ENCODE peak calls at places on chromosomes 2 and 18, in four cellular contexts. Y is neural progenitor cell, X is tibial artery, S is prostate gland. Z is an unnamed sample. For H3K27me3, the result is how much of the 10 kb centered on the place peaks cover.

GRCh38 chr18:80070825-80071224 is 36.6 kb downstream of the RBFA start:
- DNase-seq in S (no peak), X (no peak), Y (no peak), Z (no peak)

GRCh38 chr2:84942964-84943421 is 28.0 kb upstream of the KCMF1 start:
- DNase-seq in X (no peak), Y (no peak), S (no peak), Z (no peak)

GRCh38 chr2:1755436-1756191 is 11.3 kb upstream of the PXDN start:
- DNase-seq in Y (no peak), X (no peak), S (no peak), Z (no peak)

GRCh38 chr2:226580403-226580802 is 219.2 kb downstream of the IRS1 start:
- DNase-seq in X (no peak), Y (no peak), S (no peak), Z (no peak)

GRCh38 chr2:222791946-222792649 is 68.7 kb upstream of the ACSL3 start:
- DNase-seq in X (peak), S (peak), Y (no peak), Z (no peak)

GRCh38 chr2:74834806-74835755 is 1.2 kb downstream of the HK2 start:
- DNase-seq in X (peak), Y (peak), S (no peak), Z (peak)

GRCh38 chr2:117980783-117981676 is 32.8 kb downstream of the CCDC93 start:
- DNase-seq in Y (no peak), S (no peak), X (no peak), Z (no peak)

GRCh38 chr2:47198985-47199451 is 43.9 kb upstream of the STPG4 start:
- DNase-seq in Y (no peak), X (no peak), S (no peak), Z (no peak)

GRCh38 chr18:59613903-59614302 is 83.3 kb downstream of the CCBE1 start:
- DNase-seq in S (no peak), X (no peak), Y (no peak), Z (no peak)

GRCh38 chr2:172623249-172623965 is 67.5 kb downstream of the PDK1 start:
- DNase-seq in S (no peak), X (no peak), Y (no peak), Z (no peak)

GRCh38 chr18:21650301-21650700 is 38.2 kb downstream of the SNRPD1 start:
- DNase-seq in Y (no peak), X (no peak), S (no peak), Z (no peak)

DNA sequence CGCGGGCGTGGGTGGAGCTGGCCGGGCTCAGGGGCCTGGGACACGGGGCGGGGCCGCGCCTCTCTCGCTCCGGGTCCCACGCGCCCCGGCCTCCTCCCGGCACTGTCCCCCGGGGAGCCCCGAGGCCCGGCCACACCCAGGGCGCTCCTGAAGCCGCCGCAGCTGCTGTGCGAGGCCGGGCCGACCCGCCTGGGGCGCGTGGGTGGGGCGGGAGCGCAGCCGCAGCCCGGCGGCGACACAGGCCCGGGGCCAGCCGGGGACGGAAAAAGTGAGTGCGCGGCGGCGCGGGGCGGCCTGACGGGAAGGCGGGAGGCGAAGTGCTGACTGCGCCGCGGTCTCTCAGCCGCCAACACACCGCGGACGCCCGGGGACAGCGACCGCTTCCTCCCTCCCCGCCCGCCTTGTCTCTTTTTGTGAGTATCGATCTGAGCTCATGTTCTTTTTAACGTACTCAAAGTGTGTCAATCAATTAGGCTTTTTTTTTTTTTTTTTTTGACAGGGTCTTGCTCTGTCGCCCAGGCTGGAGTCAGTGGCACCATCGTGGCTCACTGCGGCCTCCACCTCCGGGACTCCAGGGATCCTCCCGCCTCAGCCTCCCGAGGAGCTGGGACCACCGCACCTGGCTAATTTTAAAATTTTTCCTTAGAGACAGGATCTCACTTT is 14.5 kb downstream of the PDCD1 start:
- DNase-seq in Y (peak), S (peak), X (peak), Z (peak)
- TF ChIP-seq CTCF in Y (no peak), S (no peak), X (no peak), Z (no peak)

DNA sequence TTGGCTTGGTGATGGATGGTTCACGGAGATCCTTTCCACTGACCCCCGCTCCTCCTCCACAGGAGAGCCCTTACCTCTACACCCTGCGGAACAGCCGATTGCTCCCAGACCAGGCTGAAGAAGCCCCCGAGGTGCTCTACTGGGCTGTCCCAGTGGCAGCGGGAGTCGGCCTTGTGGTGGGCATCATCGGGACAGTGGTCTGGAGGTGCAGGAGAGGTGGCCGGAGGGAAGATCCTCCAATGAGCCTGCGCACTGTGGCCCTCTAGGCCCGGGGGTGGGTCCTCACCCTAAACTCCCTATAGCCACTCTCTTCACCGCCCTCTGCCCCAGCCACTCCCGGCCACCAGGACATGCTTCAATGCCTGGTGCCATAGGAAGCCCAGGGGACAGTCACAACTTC is 108.8 kb upstream of the PPP1CB start:
- DNase-seq in X (no peak), S (no peak), Y (no peak), Z (no peak)
- H3K27ac ChIP-seq in X (peak), S (peak), Y (no peak), Z (no peak)

GRCh38 chr2:156317631-156318030 is 14.9 kb downstream of the NR4A2 start:
- DNase-seq in X (no peak), S (no peak), Y (no peak), Z (no peak)

GRCh38 chr2:156321243-156321904 is 11.1 kb downstream of the NR4A2 start:
- DNase-seq in S (no peak), X (no peak), Y (peak), Z (peak)

GRCh38 chr2:156322103-156322671 is 10.3 kb downstream of the NR4A2 start:
- DNase-seq in Y (no peak), X (no peak), S (no peak), Z (no peak)

GRCh38 chr2:156320491-156320896 is 12.0 kb downstream of the NR4A2 start:
- DNase-seq in Y (peak), X (peak), S (no peak), Z (no peak)

GRCh38 chr2:156319811-156320490 is 12.6 kb downstream of the NR4A2 start:
- DNase-seq in S (no peak), X (peak), Y (peak), Z (no peak)
- H3K27me3 ChIP-seq in S (under half), X (under half), Y (half or more), Z (half or more)

GRCh38 chr2:36459725-36460137 is 104.2 kb downstream of the CRIM1 start:
- DNase-seq in S (no peak), Y (peak), X (no peak), Z (no peak)
- TF ChIP-seq CTCF in S (no peak), Y (peak), X (peak), Z (no peak)

GRCh38 chr2:159798376-159798724 is 342 bp upstream of the CD302 start:
- DNase-seq in X (no peak), Y (no peak), S (no peak), Z (no peak)
- H3K27ac ChIP-seq in X (peak), Y (no peak), S (peak), Z (no peak)

DNA sequence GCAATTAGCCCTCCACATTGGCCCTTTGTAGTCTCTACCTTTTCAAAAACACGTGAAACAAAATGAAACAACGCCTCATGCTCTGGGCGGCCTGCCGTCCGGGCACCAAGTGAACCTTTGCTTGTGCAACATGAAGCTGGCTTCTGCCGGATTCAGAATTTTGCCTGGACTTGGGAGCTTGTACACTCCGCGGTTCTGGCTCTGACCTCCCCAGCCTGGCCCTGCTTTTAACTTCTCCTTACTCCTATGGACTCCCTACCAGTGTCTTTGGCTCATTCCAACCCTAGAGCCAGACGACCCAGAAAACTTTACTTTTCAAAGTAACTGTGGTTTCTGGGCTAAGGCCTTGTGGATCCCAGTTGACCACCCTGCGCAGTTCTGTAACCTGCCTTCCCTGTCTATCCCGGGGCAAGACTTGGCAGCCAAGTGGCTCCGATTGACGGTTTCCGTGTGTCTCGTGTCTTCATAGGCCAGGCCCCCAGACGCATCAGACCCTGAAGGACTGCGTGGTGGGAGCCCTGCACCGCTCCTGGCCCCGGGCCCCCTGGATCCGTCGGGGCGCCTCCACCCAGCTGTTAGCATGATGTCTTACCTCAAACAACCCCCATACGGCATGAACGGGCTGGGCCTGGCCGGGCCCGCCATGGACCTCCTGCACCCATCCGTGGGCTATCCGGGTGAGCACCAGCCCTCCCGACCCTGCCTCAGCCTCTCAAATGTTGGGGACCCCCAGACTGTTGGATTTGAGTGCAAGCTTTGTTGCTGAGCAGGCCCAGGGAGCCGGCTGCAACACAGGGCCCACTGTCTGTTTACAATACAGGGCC is 2.0 kb downstream of the OTX1 start:
- DNase-seq in S (no peak), Y (peak), X (no peak), Z (no peak)
- H3K27me3 ChIP-seq in S (under half), Y (half or more), X (half or more), Z (half or more)

GRCh38 chr2:134118279-134119116 is 135.4 kb upstream of the MGAT5 start:
- DNase-seq in Y (peak), X (peak), S (peak), Z (peak)
- TF ChIP-seq CTCF in Y (peak), X (peak), S (peak), Z (peak)

Z was measured in CD4-positive, alpha-beta T cell.